ENCODE peak calls at places on chromosomes 4 and X, in six cellular contexts. One of them, this sample, is unnamed.

GRCh38 chr4:16083217-16084191 is at the start of gene PROM1:
- DNase-seq in stimulated activated CD4-positive, alpha-beta T cell treated with anti-CD3 and anti-CD28 coated beads, TNF-alpha, amount 100 ng/mL, for 4 hours: no peak
- DNase-seq in fibroblast of villous mesenchyme: no peak
- DNase-seq in kidney epithelial cell: no peak
- DNase-seq in NCI-H2081: peak; percentile 90
- DNase-seq in foreskin fibroblast: no peak
- DNase-seq in this sample: peak; percentile 52

GRCh38 chrX:69133561-69134542 is 31.4 kb downstream of the PJA1 start:
- DNase-seq in stimulated activated CD4-positive, alpha-beta T cell treated with anti-CD3 and anti-CD28 coated beads, TNF-alpha, amount 100 ng/mL, for 4 hours: no peak
- DNase-seq in fibroblast of villous mesenchyme: peak; percentile 80
- DNase-seq in kidney epithelial cell: no peak
- DNase-seq in NCI-H2081: no peak
- DNase-seq in foreskin fibroblast: peak; percentile 22
- DNase-seq in this sample: peak; percentile 82

GRCh38 chr4:77819409-77819835 is 254 bp upstream of the CNOT6L start:
- DNase-seq in stimulated activated CD4-positive, alpha-beta T cell treated with anti-CD3 and anti-CD28 coated beads, TNF-alpha, amount 100 ng/mL, for 4 hours: no peak
- DNase-seq in fibroblast of villous mesenchyme: peak; percentile 14
- DNase-seq in kidney epithelial cell: no peak
- DNase-seq in NCI-H2081: peak; percentile 38
- DNase-seq in foreskin fibroblast: no peak
- DNase-seq in this sample: no peak

GRCh38 chr4:139458999-139459398 is 5.1 kb downstream of the RAB33B start:
- DNase-seq in stimulated activated CD4-positive, alpha-beta T cell treated with anti-CD3 and anti-CD28 coated beads, TNF-alpha, amount 100 ng/mL, for 4 hours: no peak
- DNase-seq in fibroblast of villous mesenchyme: peak; percentile 24
- DNase-seq in kidney epithelial cell: no peak
- DNase-seq in NCI-H2081: no peak
- DNase-seq in foreskin fibroblast: no peak
- DNase-seq in this sample: no peak

GRCh38 chrX:19627533-19627932 is 112.2 kb upstream of the MAP3K15 start:
- DNase-seq in stimulated activated CD4-positive, alpha-beta T cell treated with anti-CD3 and anti-CD28 coated beads, TNF-alpha, amount 100 ng/mL, for 4 hours: no peak
- DNase-seq in fibroblast of villous mesenchyme: no peak
- DNase-seq in kidney epithelial cell: no peak
- DNase-seq in NCI-H2081: no peak
- DNase-seq in foreskin fibroblast: no peak
- DNase-seq in this sample: no peak

GRCh38 chr4:73450398-73451004 is 14.5 kb downstream of the AFP start:
- DNase-seq in stimulated activated CD4-positive, alpha-beta T cell treated with anti-CD3 and anti-CD28 coated beads, TNF-alpha, amount 100 ng/mL, for 4 hours: no peak
- DNase-seq in fibroblast of villous mesenchyme: peak; percentile 44
- DNase-seq in kidney epithelial cell: peak; percentile 34
- DNase-seq in NCI-H2081: peak; percentile 89
- DNase-seq in foreskin fibroblast: peak; percentile 68
- DNase-seq in this sample: no peak

GRCh38 chrX:17535229-17535628 is 160.2 kb downstream of the NHS start:
- DNase-seq in stimulated activated CD4-positive, alpha-beta T cell treated with anti-CD3 and anti-CD28 coated beads, TNF-alpha, amount 100 ng/mL, for 4 hours: peak; percentile 2
- DNase-seq in fibroblast of villous mesenchyme: peak; percentile 21
- DNase-seq in kidney epithelial cell: no peak
- DNase-seq in NCI-H2081: no peak
- DNase-seq in foreskin fibroblast: no peak
- DNase-seq in this sample: no peak

GRCh38 chr4:107778784-107779530 is 45.8 kb upstream of the SGMS2 start:
- DNase-seq in stimulated activated CD4-positive, alpha-beta T cell treated with anti-CD3 and anti-CD28 coated beads, TNF-alpha, amount 100 ng/mL, for 4 hours: no peak
- DNase-seq in fibroblast of villous mesenchyme: no peak
- DNase-seq in kidney epithelial cell: no peak
- DNase-seq in NCI-H2081: no peak
- DNase-seq in foreskin fibroblast: no peak
- DNase-seq in this sample: no peak

GRCh38 chr4:176939445-176939844 is 146.7 kb upstream of the VEGFC start:
- DNase-seq in stimulated activated CD4-positive, alpha-beta T cell treated with anti-CD3 and anti-CD28 coated beads, TNF-alpha, amount 100 ng/mL, for 4 hours: no peak
- DNase-seq in fibroblast of villous mesenchyme: peak; percentile 28
- DNase-seq in kidney epithelial cell: no peak
- DNase-seq in NCI-H2081: no peak
- DNase-seq in foreskin fibroblast: no peak
- DNase-seq in this sample: no peak

GRCh38 chr4:54189140-54189539 is 40.0 kb upstream of the PDGFRA start:
- DNase-seq in stimulated activated CD4-positive, alpha-beta T cell treated with anti-CD3 and anti-CD28 coated beads, TNF-alpha, amount 100 ng/mL, for 4 hours: no peak
- DNase-seq in fibroblast of villous mesenchyme: peak; percentile 72
- DNase-seq in kidney epithelial cell: no peak
- DNase-seq in NCI-H2081: no peak
- DNase-seq in foreskin fibroblast: no peak
- DNase-seq in this sample: no peak

GRCh38 chr4:52883183-52883621 is 21.1 kb downstream of the RASL11B start:
- DNase-seq in stimulated activated CD4-positive, alpha-beta T cell treated with anti-CD3 and anti-CD28 coated beads, TNF-alpha, amount 100 ng/mL, for 4 hours: no peak
- DNase-seq in fibroblast of villous mesenchyme: no peak
- DNase-seq in kidney epithelial cell: no peak
- DNase-seq in NCI-H2081: no peak
- DNase-seq in foreskin fibroblast: no peak
- DNase-seq in this sample: no peak

GRCh38 chrX:149267878-149268813 is 237.0 kb downstream of the IDS start:
- DNase-seq in stimulated activated CD4-positive, alpha-beta T cell treated with anti-CD3 and anti-CD28 coated beads, TNF-alpha, amount 100 ng/mL, for 4 hours: no peak
- DNase-seq in fibroblast of villous mesenchyme: no peak
- DNase-seq in kidney epithelial cell: no peak
- DNase-seq in NCI-H2081: no peak
- DNase-seq in foreskin fibroblast: peak; percentile 38
- DNase-seq in this sample: no peak

GRCh38 chr4:4791299-4791798 is 68.1 kb upstream of the MSX1 start:
- DNase-seq in stimulated activated CD4-positive, alpha-beta T cell treated with anti-CD3 and anti-CD28 coated beads, TNF-alpha, amount 100 ng/mL, for 4 hours: no peak
- DNase-seq in fibroblast of villous mesenchyme: no peak
- DNase-seq in kidney epithelial cell: no peak
- DNase-seq in NCI-H2081: no peak
- DNase-seq in foreskin fibroblast: no peak
- DNase-seq in this sample: no peak

GRCh38 chr4:3530663-3531254 is 1.5 kb downstream of the LRPAP1 start:
- DNase-seq in stimulated activated CD4-positive, alpha-beta T cell treated with anti-CD3 and anti-CD28 coated beads, TNF-alpha, amount 100 ng/mL, for 4 hours: no peak
- DNase-seq in fibroblast of villous mesenchyme: no peak
- DNase-seq in kidney epithelial cell: no peak
- DNase-seq in NCI-H2081: peak; percentile 5
- DNase-seq in foreskin fibroblast: no peak
- DNase-seq in this sample: no peak

GRCh38 chrX:16997313-16997712 is 50.9 kb downstream of the REPS2 start:
- DNase-seq in stimulated activated CD4-positive, alpha-beta T cell treated with anti-CD3 and anti-CD28 coated beads, TNF-alpha, amount 100 ng/mL, for 4 hours: no peak
- DNase-seq in fibroblast of villous mesenchyme: no peak
- DNase-seq in kidney epithelial cell: no peak
- DNase-seq in NCI-H2081: no peak
- DNase-seq in foreskin fibroblast: no peak
- DNase-seq in this sample: no peak

GRCh38 chrX:132590350-132591026 is 101.7 kb upstream of the MBNL3 start:
- DNase-seq in stimulated activated CD4-positive, alpha-beta T cell treated with anti-CD3 and anti-CD28 coated beads, TNF-alpha, amount 100 ng/mL, for 4 hours: no peak
- DNase-seq in fibroblast of villous mesenchyme: no peak
- DNase-seq in kidney epithelial cell: no peak
- DNase-seq in NCI-H2081: no peak
- DNase-seq in foreskin fibroblast: no peak
- DNase-seq in this sample: no peak

GRCh38 chr4:103012085-103012484 is 7.4 kb downstream of the SLC9B1 start:
- DNase-seq in stimulated activated CD4-positive, alpha-beta T cell treated with anti-CD3 and anti-CD28 coated beads, TNF-alpha, amount 100 ng/mL, for 4 hours: no peak
- DNase-seq in fibroblast of villous mesenchyme: peak; percentile 78
- DNase-seq in kidney epithelial cell: no peak
- DNase-seq in NCI-H2081: no peak
- DNase-seq in foreskin fibroblast: peak; percentile 27
- DNase-seq in this sample: no peak

GRCh38 chr4:1610791-1611500 is 73.2 kb downstream of the FAM53A start:
- DNase-seq in stimulated activated CD4-positive, alpha-beta T cell treated with anti-CD3 and anti-CD28 coated beads, TNF-alpha, amount 100 ng/mL, for 4 hours: no peak
- DNase-seq in fibroblast of villous mesenchyme: no peak
- DNase-seq in kidney epithelial cell: no peak
- DNase-seq in NCI-H2081: no peak
- DNase-seq in foreskin fibroblast: no peak
- DNase-seq in this sample: no peak

GRCh38 chr4:3112979-3113469 is 38.5 kb downstream of the HTT start:
- DNase-seq in stimulated activated CD4-positive, alpha-beta T cell treated with anti-CD3 and anti-CD28 coated beads, TNF-alpha, amount 100 ng/mL, for 4 hours: no peak
- DNase-seq in fibroblast of villous mesenchyme: no peak
- DNase-seq in kidney epithelial cell: no peak
- DNase-seq in NCI-H2081: no peak
- DNase-seq in foreskin fibroblast: no peak
- DNase-seq in this sample: no peak

GRCh38 chr4:170465434-170465833 is 375.7 kb upstream of the AADAT start:
- DNase-seq in stimulated activated CD4-positive, alpha-beta T cell treated with anti-CD3 and anti-CD28 coated beads, TNF-alpha, amount 100 ng/mL, for 4 hours: no peak
- DNase-seq in fibroblast of villous mesenchyme: no peak
- DNase-seq in kidney epithelial cell: no peak
- DNase-seq in NCI-H2081: no peak
- DNase-seq in foreskin fibroblast: no peak
- DNase-seq in this sample: no peak

GRCh38 chr4:85740431-85740861 is 265.5 kb downstream of the ARHGAP24 start:
- DNase-seq in stimulated activated CD4-positive, alpha-beta T cell treated with anti-CD3 and anti-CD28 coated beads, TNF-alpha, amount 100 ng/mL, for 4 hours: no peak
- DNase-seq in fibroblast of villous mesenchyme: peak; percentile 58
- DNase-seq in kidney epithelial cell: no peak
- DNase-seq in NCI-H2081: no peak
- DNase-seq in foreskin fibroblast: no peak
- DNase-seq in this sample: no peak

GRCh38 chr4:88108747-88109122 is 49.7 kb downstream of the ABCG2 start:
- DNase-seq in stimulated activated CD4-positive, alpha-beta T cell treated with anti-CD3 and anti-CD28 coated beads, TNF-alpha, amount 100 ng/mL, for 4 hours: no peak
- DNase-seq in fibroblast of villous mesenchyme: no peak
- DNase-seq in kidney epithelial cell: no peak
- DNase-seq in NCI-H2081: no peak
- DNase-seq in foreskin fibroblast: no peak
- DNase-seq in this sample: no peak

GRCh38 chr4:41613782-41614181 is 75.8 kb downstream of the LIMCH1 start:
- DNase-seq in stimulated activated CD4-positive, alpha-beta T cell treated with anti-CD3 and anti-CD28 coated beads, TNF-alpha, amount 100 ng/mL, for 4 hours: no peak
- DNase-seq in fibroblast of villous mesenchyme: no peak
- DNase-seq in kidney epithelial cell: no peak
- DNase-seq in NCI-H2081: no peak
- DNase-seq in foreskin fibroblast: no peak
- DNase-seq in this sample: no peak

GRCh38 chr4:102675142-102675541 is 85.6 kb downstream of the MANBA start:
- DNase-seq in stimulated activated CD4-positive, alpha-beta T cell treated with anti-CD3 and anti-CD28 coated beads, TNF-alpha, amount 100 ng/mL, for 4 hours: no peak
- DNase-seq in fibroblast of villous mesenchyme: peak; percentile 85
- DNase-seq in kidney epithelial cell: no peak
- DNase-seq in NCI-H2081: no peak
- DNase-seq in foreskin fibroblast: no peak
- DNase-seq in this sample: no peak

GRCh38 chrX:125219852-125220251 is 99.8 kb upstream of the TEX13C start:
- DNase-seq in stimulated activated CD4-positive, alpha-beta T cell treated with anti-CD3 and anti-CD28 coated beads, TNF-alpha, amount 100 ng/mL, for 4 hours: no peak
- DNase-seq in fibroblast of villous mesenchyme: no peak
- DNase-seq in kidney epithelial cell: no peak
- DNase-seq in NCI-H2081: no peak
- DNase-seq in foreskin fibroblast: no peak
- DNase-seq in this sample: no peak

GRCh38 chrX:129318375-129318774 is 204.9 kb downstream of the SMARCA1 start:
- DNase-seq in stimulated activated CD4-positive, alpha-beta T cell treated with anti-CD3 and anti-CD28 coated beads, TNF-alpha, amount 100 ng/mL, for 4 hours: no peak
- DNase-seq in fibroblast of villous mesenchyme: peak; percentile 19
- DNase-seq in kidney epithelial cell: no peak
- DNase-seq in NCI-H2081: peak; percentile 9
- DNase-seq in foreskin fibroblast: no peak
- DNase-seq in this sample: no peak

GRCh38 chr4:159946983-159947645 is 844.2 kb downstream of the RAPGEF2 start:
- DNase-seq in stimulated activated CD4-positive, alpha-beta T cell treated with anti-CD3 and anti-CD28 coated beads, TNF-alpha, amount 100 ng/mL, for 4 hours: no peak
- DNase-seq in fibroblast of villous mesenchyme: peak; percentile 51
- DNase-seq in kidney epithelial cell: peak; percentile 34
- DNase-seq in NCI-H2081: peak; percentile 56
- DNase-seq in foreskin fibroblast: no peak
- DNase-seq in this sample: peak; percentile 72

GRCh38 chr4:183504930-183505555 is at the start of gene ING2:
- DNase-seq in stimulated activated CD4-positive, alpha-beta T cell treated with anti-CD3 and anti-CD28 coated beads, TNF-alpha, amount 100 ng/mL, for 4 hours: no peak
- DNase-seq in fibroblast of villous mesenchyme: no peak
- DNase-seq in kidney epithelial cell: no peak
- DNase-seq in NCI-H2081: peak; percentile 75
- DNase-seq in foreskin fibroblast: peak; percentile 74
- DNase-seq in this sample: no peak

GRCh38 chr4:13484749-13485345 is 707 bp upstream of the RAB28 start:
- DNase-seq in stimulated activated CD4-positive, alpha-beta T cell treated with anti-CD3 and anti-CD28 coated beads, TNF-alpha, amount 100 ng/mL, for 4 hours: no peak
- DNase-seq in fibroblast of villous mesenchyme: peak; percentile 44
- DNase-seq in kidney epithelial cell: no peak
- DNase-seq in NCI-H2081: peak; percentile 71
- DNase-seq in foreskin fibroblast: peak; percentile 13
- DNase-seq in this sample: no peak

GRCh38 chr4:82217986-82218715 is 155.6 kb downstream of the HNRNPD start:
- DNase-seq in stimulated activated CD4-positive, alpha-beta T cell treated with anti-CD3 and anti-CD28 coated beads, TNF-alpha, amount 100 ng/mL, for 4 hours: no peak
- DNase-seq in fibroblast of villous mesenchyme: no peak
- DNase-seq in kidney epithelial cell: no peak
- DNase-seq in NCI-H2081: no peak
- DNase-seq in foreskin fibroblast: peak; percentile 3
- DNase-seq in this sample: no peak

GRCh38 chrX:77617206-77617605 is 168.8 kb downstream of the ATRX start:
- DNase-seq in stimulated activated CD4-positive, alpha-beta T cell treated with anti-CD3 and anti-CD28 coated beads, TNF-alpha, amount 100 ng/mL, for 4 hours: no peak
- DNase-seq in fibroblast of villous mesenchyme: no peak
- DNase-seq in kidney epithelial cell: no peak
- DNase-seq in NCI-H2081: no peak
- DNase-seq in foreskin fibroblast: no peak
- DNase-seq in this sample: no peak